ENCODE peak calls at places on chromosome 7, in seven cellular contexts. P, V, I, O, F, T and M are unnamed samples.

GRCh38 chr7:142002179-142002578 is 6.5 kb downstream of the MGAM start:
- DNase-seq in O (no peak), F (no peak), V (no peak), T (no peak), I (no peak), P (no peak), M (no peak)

GRCh38 chr7:100434297-100435144 is 1.8 kb downstream of the PPP1R35 start:
- DNase-seq in V (no peak), I (no peak), T (no peak), P (no peak), F (no peak), O (no peak), M (no peak)

GRCh38 chr7:20797174-20798080 is 10.7 kb upstream of the SP8 start:
- DNase-seq in V (no peak), P (no peak), F (no peak), O (no peak), T (peak), I (no peak), M (no peak)

GRCh38 chr7:137508437-137509175 is 165.1 kb upstream of the PTN start:
- DNase-seq in P (no peak), V (no peak), T (no peak), F (no peak), I (no peak), O (peak), M (no peak)

GRCh38 chr7:44398506-44398905 is 73.1 kb upstream of the CAMK2B start:
- DNase-seq in V (no peak), T (peak), I (no peak), F (no peak), P (peak), O (no peak), M (no peak)

GRCh38 chr7:39746162-39746782 is 122.9 kb downstream of the RALA start:
- DNase-seq in P (peak), T (peak), I (peak), F (peak), O (peak), V (peak), M (peak)

GRCh38 chr7:94223375-94224084 is 171.2 kb upstream of the COL1A2 start:
- DNase-seq in I (no peak), F (no peak), T (no peak), P (no peak), V (no peak), O (peak), M (no peak)

GRCh38 chr7:132738254-132738653 is 162.0 kb upstream of the PLXNA4 start:
- DNase-seq in V (no peak), P (no peak), I (no peak), T (no peak), F (no peak), O (no peak), M (no peak)

GRCh38 chr7:33040803-33041516 is 21.6 kb downstream of the NT5C3A start:
- DNase-seq in V (peak), P (no peak), O (peak), F (no peak), I (peak), T (no peak), M (peak)

GRCh38 chr7:30029696-30030095 is 1.5 kb downstream of the PLEKHA8 start:
- DNase-seq in O (peak), V (no peak), T (peak), I (peak), P (no peak), F (no peak), M (no peak)

GRCh38 chr7:149450821-149451220 is 10.0 kb downstream of the ZNF777 start:
- DNase-seq in V (no peak), O (no peak), T (no peak), P (peak), I (no peak), F (no peak), M (no peak)

GRCh38 chr7:140312141-140312846 is 86.0 kb downstream of the SLC37A3 start:
- DNase-seq in P (no peak), V (no peak), F (no peak), O (no peak), T (no peak), I (no peak), M (no peak)

GRCh38 chr7:110205899-110206298 is 885.0 kb upstream of the LRRN3 start:
- DNase-seq in O (peak), V (no peak), P (no peak), F (no peak), I (no peak), T (no peak), M (no peak)